ENCODE peak calls at places on chromosome 10, in nine cellular contexts. A is right atrium auricular region; D is HepG2; F is Kasumi-1; X is stimulated activated CD4-positive, alpha-beta T cell treated with anti-CD3 and anti-CD28 coated beads, Interleukin-4, amount 100 ng/mL, for 48 hours; S is activated CD4-positive, alpha-beta T cell treated with anti-CD3 and anti-CD28 coated beads, Interleukin-2, amount 10 ng/mL, durations not matched to agents 7 days and 5 days; B is Right ventricle myocardium superior; I is NCI-H1105 treated with DMSO at 0.1 percent for 48 hours; L is HFF-Myc. R is an unnamed sample.

GRCh38 chr10:76649271-76649670 is 988.3 kb downstream of the KCNMA1 start:
- DNase-seq in A (no peak), D (no peak), F (no peak), X (no peak), S (no peak), B (no peak), I (no peak), L (no peak), R (no peak)

GRCh38 chr10:103911021-103911459 is 6.9 kb downstream of the STN1 start:
- DNase-seq in A (no peak), D (no peak), F (peak), X (no peak), S (peak), B (no peak), I (no peak), L (no peak), R (no peak)

GRCh38 chr10:131215776-131216175 is 95.7 kb downstream of the TCERG1L start:
- DNase-seq in A (no peak), D (no peak), F (no peak), X (no peak), S (no peak), B (no peak), I (no peak), L (no peak), R (no peak)

GRCh38 chr10:15485027-15485426 is 113.9 kb upstream of the FAM171A1 start:
- DNase-seq in A (no peak), D (no peak), F (no peak), X (no peak), S (no peak), B (no peak), I (no peak), L (no peak), R (no peak)

GRCh38 chr10:33334170-33334838 is at the start of gene NRP1:
- DNase-seq in A (peak), D (no peak), F (peak), X (no peak), S (no peak), B (peak), I (peak), L (no peak), R (no peak)

GRCh38 chr10:90413196-90413595 is 444.6 kb downstream of the HTR7 start:
- DNase-seq in A (no peak), D (no peak), F (no peak), X (no peak), S (no peak), B (no peak), I (no peak), L (no peak), R (no peak)

GRCh38 chr10:79488303-79488702 is 24.0 kb upstream of the EIF5AL1 start:
- DNase-seq in A (peak), D (no peak), F (no peak), X (no peak), S (no peak), B (peak), I (no peak), L (peak), R (no peak)

GRCh38 chr10:109895095-109895818 is 28.1 kb downstream of the XPNPEP1 start:
- DNase-seq in A (peak), D (no peak), F (no peak), X (no peak), S (no peak), B (peak), I (no peak), L (no peak), R (no peak)

GRCh38 chr10:108872854-108873253 is 1050.5 kb downstream of the XPNPEP1 start:
- DNase-seq in A (no peak), D (no peak), F (no peak), X (no peak), S (no peak), B (no peak), I (no peak), L (no peak), R (no peak)

GRCh38 chr10:111560042-111560441 is 483.2 kb downstream of the ADRA2A start:
- DNase-seq in A (no peak), D (no peak), F (no peak), X (no peak), S (no peak), B (no peak), I (no peak), L (no peak), R (no peak)

GRCh38 chr10:99325261-99325660 is 3.9 kb upstream of the CNNM1 start:
- DNase-seq in A (no peak), D (peak), F (no peak), X (no peak), S (no peak), B (no peak), I (no peak), L (no peak), R (no peak)

GRCh38 chr10:30858499-30858898 is 173.2 kb downstream of the ZNF438 start:
- DNase-seq in A (no peak), D (no peak), F (no peak), X (no peak), S (no peak), B (no peak), I (no peak), L (no peak), R (peak)

GRCh38 chr10:114635797-114636550 is 22.1 kb downstream of the ABLIM1 start:
- DNase-seq in A (no peak), D (no peak), F (no peak), X (no peak), S (no peak), B (no peak), I (no peak), L (no peak), R (no peak)

R was measured in glomerular endothelial cell.